ENCODE peak calls at places on chromosomes 3 and 15, in nine cellular contexts. F is lung, S is esophagus muscularis mucosa, V is H9, G is cardiac muscle cell, B is heart right ventricle, D is IMR-90, J is stomach, E is body of pancreas. X is an unnamed sample.

GRCh38 chr15:60584355-60585023 is 105.5 kb upstream of the ICE2 start:
- DNase-seq in F (no peak), S (no peak), V (no peak), G (no peak), B (no peak), D (no peak), J (no peak), E (no peak), X (no peak)

GRCh38 chr3:57738406-57738805 is 17.7 kb upstream of the SLMAP start:
- DNase-seq in F (no peak), S (no peak), V (no peak), G (no peak), B (no peak), D (no peak), J (no peak), E (no peak), X (no peak)

GRCh38 chr3:129636082-129636481 is 29.6 kb upstream of the PLXND1 start:
- DNase-seq in F (no peak), S (no peak), V (no peak), G (no peak), B (no peak), D (no peak), J (no peak), E (no peak), X (no peak)

GRCh38 chr3:143820466-143821221 is 27.6 kb downstream of the SLC9A9 start:
- DNase-seq in F (no peak), S (peak; percentile 42), V (no peak), G (no peak), B (no peak), D (no peak), J (no peak), E (no peak), X (no peak)

GRCh38 chr3:30282052-30282708 is 324.2 kb upstream of the TGFBR2 start:
- DNase-seq in F (no peak), S (no peak), V (peak; percentile 38), G (peak; percentile 82), B (no peak), D (peak; percentile 93), J (no peak), E (no peak), X (no peak)

GRCh38 chr15:91468861-91469260 is 368.8 kb downstream of the SV2B start:
- DNase-seq in F (no peak), S (no peak), V (no peak), G (no peak), B (no peak), D (no peak), J (no peak), E (no peak), X (no peak)

GRCh38 chr3:176190755-176191154 is 1006.5 kb downstream of the TBL1XR1 start:
- DNase-seq in F (no peak), S (no peak), V (no peak), G (no peak), B (no peak), D (no peak), J (no peak), E (no peak), X (no peak)

GRCh38 chr3:197512691-197513571 is 42.8 kb downstream of the BDH1 start:
- DNase-seq in F (no peak), S (no peak), V (no peak), G (no peak), B (no peak), D (no peak), J (no peak), E (no peak), X (no peak)

GRCh38 chr3:170301404-170301803 is 56.1 kb upstream of the SKIL start:
- DNase-seq in F (no peak), S (no peak), V (no peak), G (peak; percentile 48), B (no peak), D (peak; percentile 32), J (no peak), E (no peak), X (no peak)

GRCh38 chr3:87006844-87007439 is 16.0 kb upstream of the VGLL3 start:
- DNase-seq in F (no peak), S (no peak), V (no peak), G (peak; percentile 67), B (no peak), D (peak; percentile 50), J (no peak), E (no peak), X (no peak)

GRCh38 chr3:94336076-94336741 is 273.3 kb downstream of the NSUN3 start:
- DNase-seq in F (no peak), S (no peak), V (peak; percentile 31), G (peak; percentile 57), B (no peak), D (peak; percentile 70), J (no peak), E (no peak), X (no peak)

GRCh38 chr3:146308222-146308621 is 57.3 kb upstream of the PLSCR4 start:
- DNase-seq in F (no peak), S (no peak), V (no peak), G (peak; percentile 80), B (no peak), D (peak; percentile 89), J (no peak), E (no peak), X (no peak)

GRCh38 chr3:184193991-184194539 is 8.1 kb downstream of the ABCF3 start:
- DNase-seq in F (no peak), S (no peak), V (no peak), G (no peak), B (no peak), D (no peak), J (no peak), E (no peak), X (no peak)

GRCh38 chr15:83605049-83605448 is 48.9 kb upstream of the ADAMTSL3 start:
- DNase-seq in F (no peak), S (peak; percentile 87), V (no peak), G (no peak), B (no peak), D (no peak), J (no peak), E (no peak), X (no peak)

GRCh38 chr3:140953028-140953960 is 11.7 kb downstream of the SLC25A36 start:
- DNase-seq in F (no peak), S (no peak), V (no peak), G (peak; percentile 61), B (no peak), D (peak; percentile 81), J (no peak), E (no peak), X (no peak)

GRCh38 chr3:184234224-184234623 is 4.8 kb downstream of the VWA5B2 start:
- DNase-seq in F (peak; percentile 85), S (no peak), V (no peak), G (peak; percentile 87), B (no peak), D (peak; percentile 83), J (peak; percentile 65), E (peak; percentile 49), X (no peak)

GRCh38 chr15:68962464-68962863 is 32.1 kb downstream of the SPESP1 start:
- DNase-seq in F (no peak), S (no peak), V (no peak), G (no peak), B (no peak), D (no peak), J (no peak), E (no peak), X (no peak)

GRCh38 chr15:68957686-68958085 is 27.4 kb downstream of the SPESP1 start:
- DNase-seq in F (peak; percentile 57), S (no peak), V (no peak), G (no peak), B (no peak), D (no peak), J (no peak), E (no peak), X (no peak)

DNA sequence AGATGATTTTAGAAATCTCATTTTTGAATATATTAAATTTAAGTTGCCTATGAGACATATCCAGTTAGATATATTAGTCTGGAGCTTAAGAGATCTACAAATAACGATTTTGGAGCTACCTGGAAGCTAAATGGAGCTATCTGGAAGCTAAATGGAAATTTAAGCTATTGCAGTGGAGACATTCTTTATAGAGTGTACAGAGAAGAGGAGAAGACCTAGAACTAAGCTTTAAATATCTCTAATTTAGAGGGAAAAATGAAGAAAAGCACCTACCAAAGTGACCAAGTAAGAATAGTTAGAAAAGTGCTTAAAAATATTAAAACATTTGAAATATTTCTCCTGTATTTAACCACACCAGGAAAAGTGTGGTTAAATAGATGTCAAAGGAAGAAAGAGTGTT is 28.3 kb downstream of the SPESP1 start:
- DNase-seq in F (no peak), S (no peak), V (no peak), G (no peak), B (no peak), D (no peak), J (no peak), E (no peak), X (no peak)
- H3K27me3 ChIP-seq in F (no peaks in the 10 kb centered on the region), S (no peaks in the 10 kb centered on the region), V (no peaks in the 10 kb centered on the region), G (peaks cover 20% of the 10 kb centered on the region), B (no peaks in the 10 kb centered on the region), D (peaks cover 10% of the 10 kb centered on the region), J (no peaks in the 10 kb centered on the region), E (no peaks in the 10 kb centered on the region), X (no peaks in the 10 kb centered on the region)

GRCh38 chr15:88648357-88649214 is 9.8 kb downstream of the ISG20 start:
- DNase-seq in F (no peak), S (no peak), V (no peak), G (no peak), B (no peak), D (peak; percentile 46), J (peak; percentile 79), E (peak; percentile 65), X (no peak)

GRCh38 chr15:88646088-88646405 is 7.2 kb downstream of the ISG20 start:
- DNase-seq in F (no peak), S (no peak), V (no peak), G (no peak), B (no peak), D (no peak), J (no peak), E (no peak), X (no peak)

GRCh38 chr15:88649286-88649733 is 10.5 kb downstream of the ISG20 start:
- DNase-seq in F (no peak), S (no peak), V (no peak), G (peak; percentile 93), B (peak; percentile 53), D (peak; percentile 99), J (peak; percentile 53), E (no peak), X (no peak)

GRCh38 chr15:88646951-88647350 is 8.1 kb downstream of the ISG20 start:
- DNase-seq in F (no peak), S (no peak), V (peak; percentile 17), G (no peak), B (no peak), D (no peak), J (peak; percentile 22), E (peak; percentile 6), X (peak; percentile 8)

GRCh38 chr15:88647362-88648105 is 8.7 kb downstream of the ISG20 start:
- DNase-seq in F (no peak), S (no peak), V (peak; percentile 22), G (no peak), B (no peak), D (no peak), J (peak; percentile 87), E (peak; percentile 77), X (no peak)
- H3K4me1 ChIP-seq in F (no peaks in the 10 kb centered on the region), S (peaks cover 12% of the 10 kb centered on the region), V (no peaks in the 10 kb centered on the region), G (no peaks in the 10 kb centered on the region), B (peaks cover 26% of the 10 kb centered on the region), D (peaks cover 15% of the 10 kb centered on the region), J (peaks cover 67% of the 10 kb centered on the region), E (peaks cover 38% of the 10 kb centered on the region), X (no peaks in the 10 kb centered on the region)

GRCh38 chr3:147359177-147360062 is 46.9 kb downstream of the ZIC4 start:
- DNase-seq in F (no peak), S (peak; percentile 57), V (peak; percentile 62), G (no peak), B (no peak), D (no peak), J (no peak), E (no peak), X (no peak)
- H3K27me3 ChIP-seq in F (peaks cover 21% of the 10 kb centered on the region), S (peaks cover 4% of the 10 kb centered on the region), V (peaks cover 70% of the 10 kb centered on the region), G (peaks cover 100% of the 10 kb centered on the region), B (peaks cover 92% of the 10 kb centered on the region), D (peaks cover 73% of the 10 kb centered on the region), J (peaks cover 15% of the 10 kb centered on the region), E (no peaks in the 10 kb centered on the region), X (no peaks in the 10 kb centered on the region)

GRCh38 chr15:78880242-78880533 is 7.5 kb downstream of the MORF4L1 start:
- DNase-seq in F (no peak), S (no peak), V (no peak), G (no peak), B (no peak), D (peak; percentile 76), J (no peak), E (no peak), X (no peak)
- H3K4me1 ChIP-seq in F (peaks cover 40% of the 10 kb centered on the region), S (peaks cover 84% of the 10 kb centered on the region), V (no peaks in the 10 kb centered on the region), G (peaks cover 29% of the 10 kb centered on the region), B (peaks cover 76% of the 10 kb centered on the region), D (peaks cover 15% of the 10 kb centered on the region), J (peaks cover 100% of the 10 kb centered on the region), E (peaks cover 72% of the 10 kb centered on the region), X (peaks cover 12% of the 10 kb centered on the region)